ENCODE peak calls at places on chromosomes 3 and 15, in five cellular contexts. L, R, T, X and N are unnamed samples.

GRCh38 chr3:195911946-195912270 is 3.6 kb upstream of the TNK2 start:
- DNase-seq in L (no peak), R (no peak), T (peak; percentile 34), X (no peak), N (no peak)

GRCh38 chr3:21894459-21895083 is 143.6 kb upstream of the ZNF385D start:
- DNase-seq in L (no peak), R (no peak), T (no peak), X (peak; percentile 6), N (peak; percentile 35)

GRCh38 chr3:169354774-169355501 is 308.6 kb downstream of the MECOM start:
- DNase-seq in L (no peak), R (no peak), T (no peak), X (peak; percentile 17), N (no peak)

GRCh38 chr3:90015688-90016356 is 908.4 kb downstream of the EPHA3 start:
- DNase-seq in L (no peak), R (no peak), T (no peak), X (no peak), N (peak; percentile 36)

GRCh38 chr15:31455499-31455898 is 128.9 kb downstream of the KLF13 start:
- DNase-seq in L (no peak), R (no peak), T (no peak), X (no peak), N (no peak)

GRCh38 chr3:128353361-128353965 is 113.2 kb downstream of the DNAJB8 start:
- DNase-seq in L (no peak), R (no peak), T (no peak), X (no peak), N (no peak)

GRCh38 chr3:19216669-19217337 is 68.5 kb downstream of the KCNH8 start:
- DNase-seq in L (no peak), R (no peak), T (no peak), X (no peak), N (no peak)

GRCh38 chr3:50150863-50151686 is 4.0 kb upstream of the SEMA3F start:
- DNase-seq in L (no peak), R (no peak), T (no peak), X (peak; percentile 76), N (no peak)

GRCh38 chr3:30778923-30779322 is 115.5 kb downstream of the GADL1 start:
- DNase-seq in L (no peak), R (no peak), T (no peak), X (no peak), N (no peak)

GRCh38 chr3:25849101-25849500 is 59.2 kb downstream of the OXSM start:
- DNase-seq in L (no peak), R (peak; percentile 3), T (no peak), X (no peak), N (no peak)

GRCh38 chr15:81914333-81914732 is 131.5 kb downstream of the MEX3B start:
- DNase-seq in L (no peak), R (no peak), T (no peak), X (no peak), N (no peak)

GRCh38 chr15:38225381-38225780 is 27.3 kb upstream of the SPRED1 start:
- DNase-seq in L (no peak), R (no peak), T (no peak), X (no peak), N (no peak)

GRCh38 chr3:79953591-79954105 is 185.8 kb upstream of the ROBO1 start:
- DNase-seq in L (no peak), R (no peak), T (no peak), X (no peak), N (no peak)

GRCh38 chr15:65732698-65733097 is 59.4 kb downstream of the DENND4A start:
- DNase-seq in L (no peak), R (no peak), T (no peak), X (no peak), N (peak; percentile 46)

GRCh38 chr3:160226026-160226739 is 961 bp downstream of the C3orf80 start:
- DNase-seq in L (no peak), R (no peak), T (peak; percentile 26), X (peak; percentile 78), N (no peak)

GRCh38 chr3:54014067-54014466 is 108.3 kb upstream of the CACNA2D3 start:
- DNase-seq in L (no peak), R (no peak), T (no peak), X (no peak), N (no peak)

GRCh38 chr15:87871738-87872315 is 384.7 kb downstream of the NTRK3 start:
- DNase-seq in L (no peak), R (no peak), T (no peak), X (no peak), N (peak; percentile 43)

GRCh38 chr3:122975163-122975923 is 52.2 kb downstream of the SEMA5B start:
- DNase-seq in L (no peak), R (no peak), T (no peak), X (peak; percentile 78), N (peak; percentile 55)

GRCh38 chr3:151124476-151124875 is 39.0 kb downstream of the MED12L start:
- DNase-seq in L (no peak), R (no peak), T (no peak), X (no peak), N (no peak)

GRCh38 chr3:48065035-48065434 is 48.8 kb upstream of the MAP4 start:
- DNase-seq in L (no peak), R (no peak), T (no peak), X (no peak), N (peak; percentile 36)

GRCh38 chr3:42500091-42500490 is 2.4 kb upstream of the VIPR1 start:
- DNase-seq in L (no peak), R (no peak), T (no peak), X (no peak), N (no peak)

GRCh38 chr15:60614862-60615771 is 136.2 kb upstream of the ICE2 start:
- DNase-seq in L (no peak), R (no peak), T (peak; percentile 57), X (no peak), N (no peak)

GRCh38 chr3:141542202-141542959 is 55.6 kb downstream of the RASA2 start:
- DNase-seq in L (no peak), R (no peak), T (no peak), X (no peak), N (no peak)

GRCh38 chr3:126558336-126559071 is at the start of gene C3orf22:
- DNase-seq in L (no peak), R (no peak), T (no peak), X (peak; percentile 61), N (no peak)

GRCh38 chr3:27253391-27253790 is 115.8 kb downstream of the NEK10 start:
- DNase-seq in L (no peak), R (no peak), T (no peak), X (no peak), N (no peak)

GRCh38 chr3:61299343-61299742 is 48.1 kb upstream of the FHIT start:
- DNase-seq in L (no peak), R (peak; percentile 24), T (no peak), X (no peak), N (no peak)

GRCh38 chr3:169083126-169083525 is 580.4 kb downstream of the MECOM start:
- DNase-seq in L (no peak), R (no peak), T (no peak), X (no peak), N (no peak)

GRCh38 chr3:185823280-185824044 is 1.4 kb downstream of the IGF2BP2 start:
- DNase-seq in L (no peak), R (no peak), T (peak; percentile 66), X (peak; percentile 68), N (peak; percentile 41)

GRCh38 chr15:71337197-71337845 is 222.1 kb downstream of the THSD4 start:
- DNase-seq in L (no peak), R (no peak), T (no peak), X (no peak), N (no peak)

GRCh38 chr3:131082246-131082645 is 55.6 kb downstream of the NEK11 start:
- DNase-seq in L (no peak), R (no peak), T (no peak), X (no peak), N (no peak)

GRCh38 chr15:49664706-49665105 is 43.9 kb downstream of the DTWD1 start:
- DNase-seq in L (no peak), R (no peak), T (no peak), X (no peak), N (no peak)
- TF ChIP-seq MXI1 in L (no peak), R (no peak), T (no peak), X (no peak), N (no peak)

GRCh38 chr15:61946778-61947177 is 113.5 kb downstream of the VPS13C start:
- DNase-seq in L (no peak), R (no peak), T (no peak), X (no peak), N (peak; percentile 57)
- TF ChIP-seq MXI1 in L (no peak), R (no peak), T (no peak), X (no peak), N (no peak)

GRCh38 chr15:95286316-95286880 is 1044.1 kb upstream of the NR2F2 start:
- DNase-seq in L (no peak), R (no peak), T (no peak), X (no peak), N (no peak)
- TF ChIP-seq MXI1 in L (no peak), R (no peak), T (no peak), X (no peak), N (no peak)

GRCh38 chr15:89648106-89649012 is 6.9 kb downstream of the KIF7 start:
- DNase-seq in L (no peak), R (no peak), T (no peak), X (no peak), N (no peak)

GRCh38 chr15:89649013-89649625 is 6.1 kb downstream of the KIF7 start:
- DNase-seq in L (no peak), R (no peak), T (no peak), X (no peak), N (no peak)

GRCh38 chr15:89645680-89646079 is 9.6 kb downstream of the KIF7 start:
- DNase-seq in L (no peak), R (no peak), T (no peak), X (no peak), N (no peak)

GRCh38 chr15:89647191-89647851 is 7.9 kb downstream of the KIF7 start:
- DNase-seq in L (no peak), R (peak; percentile 57), T (peak; percentile 84), X (peak; percentile 94), N (peak; percentile 38)

GRCh38 chr15:89646416-89647141 is 8.7 kb downstream of the KIF7 start:
- DNase-seq in L (no peak), R (no peak), T (no peak), X (peak; percentile 21), N (no peak)
- TF ChIP-seq MXI1 in L (no peak), R (no peak), T (no peak), X (no peak), N (no peak)

GRCh38 chr15:44726136-44726535 is 10.2 kb upstream of the TRIM69 start:
- DNase-seq in L (no peak), R (no peak), T (no peak), X (no peak), N (no peak)
- TF ChIP-seq MXI1 in L (no peak), R (no peak), T (no peak), X (no peak), N (no peak)